ENCODE peak calls at places on chromosome 21, in four cellular contexts. E is naive thymus-derived CD4-positive, alpha-beta T cell; U is progenitor cell of endocrine pancreas; C is AG08395. B is an unnamed sample.

GRCh38 chr21:38956791-38957571 is 151.3 kb downstream of the ETS2 start:
- DNase-seq in E (no peak), U (no peak), C (no peak), B (no peak)

GRCh38 chr21:20856926-20857325 is 141.3 kb upstream of the NCAM2 start:
- DNase-seq in E (no peak), U (no peak), C (no peak), B (no peak)

GRCh38 chr21:35086357-35086756 is 37.3 kb upstream of the RUNX1 start:
- DNase-seq in E (no peak), U (no peak), C (peak), B (no peak)

GRCh38 chr21:41359289-41359688 is 2.5 kb upstream of the MX2 start:
- DNase-seq in E (no peak), U (no peak), C (no peak), B (no peak)

GRCh38 chr21:31918250-31918775 is 45.5 kb downstream of the HUNK start:
- DNase-seq in E (no peak), U (no peak), C (no peak), B (no peak)

GRCh38 chr21:34888569-34889286 is 160.4 kb downstream of the RUNX1 start:
- DNase-seq in E (peak), U (peak), C (peak), B (peak)

GRCh38 chr21:19781881-19782652 is 1216.1 kb upstream of the NCAM2 start:
- DNase-seq in E (no peak), U (no peak), C (no peak), B (no peak)

GRCh38 chr21:37322084-37322483 is 44.5 kb upstream of the DYRK1A start:
- DNase-seq in E (no peak), U (no peak), C (no peak), B (no peak)

GRCh38 chr21:34880401-34880800 is 168.7 kb downstream of the RUNX1 start:
- DNase-seq in E (no peak), U (no peak), C (no peak), B (no peak)

GRCh38 chr21:41809891-41810596 is 43.2 kb upstream of the RIPK4 start:
- DNase-seq in E (no peak), U (no peak), C (no peak), B (peak)

GRCh38 chr21:38175321-38175720 is 81.5 kb upstream of the KCNJ15 start:
- DNase-seq in E (no peak), U (no peak), C (no peak), B (no peak)

GRCh38 chr21:42652527-42653491 is 612 bp upstream of the PDE9A start:
- DNase-seq in E (no peak), U (peak), C (peak), B (peak)

GRCh38 chr21:16279658-16280581 is 550.1 kb downstream of the USP25 start:
- DNase-seq in E (no peak), U (no peak), C (peak), B (no peak)

GRCh38 chr21:45102391-45102932 is 28.1 kb downstream of the ADARB1 start:
- DNase-seq in E (no peak), U (no peak), C (peak), B (no peak)

GRCh38 chr21:21481238-21481637 is 483.0 kb downstream of the NCAM2 start:
- DNase-seq in E (no peak), U (no peak), C (no peak), B (no peak)

GRCh38 chr21:37168666-37169065 is 95.6 kb downstream of the TTC3 start:
- DNase-seq in E (no peak), U (no peak), C (no peak), B (no peak)

GRCh38 chr21:34871026-34871908 is 177.8 kb downstream of the RUNX1 start:
- DNase-seq in E (no peak), U (no peak), C (no peak), B (no peak)

GRCh38 chr21:31447477-31447876 is 103.4 kb upstream of the TIAM1 start:
- DNase-seq in E (no peak), U (no peak), C (no peak), B (no peak)

GRCh38 chr21:15221799-15222386 is 157.1 kb upstream of the NRIP1 start:
- DNase-seq in E (no peak), U (no peak), C (no peak), B (peak)

GRCh38 chr21:43207868-43208267 is 39.1 kb downstream of the CRYAA start:
- DNase-seq in E (no peak), U (peak), C (no peak), B (peak)

GRCh38 chr21:43303240-43304178 is 123.4 kb downstream of the SIK1 start:
- DNase-seq in E (no peak), U (no peak), C (no peak), B (no peak)

GRCh38 chr21:42474043-42474831 is 21.8 kb downstream of the RSPH1 start:
- DNase-seq in E (no peak), U (no peak), C (peak), B (no peak)

GRCh38 chr21:31887596-31887920 is 14.7 kb downstream of the HUNK start:
- DNase-seq in E (no peak), U (no peak), C (no peak), B (no peak)

GRCh38 chr21:41245509-41246135 is 71.0 kb upstream of the FAM3B start:
- DNase-seq in E (no peak), U (no peak), C (no peak), B (no peak)

GRCh38 chr21:31151156-31151555 is 112.9 kb upstream of the KRTAP19-8 start:
- DNase-seq in E (no peak), U (no peak), C (no peak), B (no peak)

GRCh38 chr21:43866233-43866632 is 1.2 kb downstream of the AGPAT3 start:
- DNase-seq in E (peak), U (no peak), C (peak), B (no peak)